ENCODE peak calls at places on chromosomes 11 and 22, in four cellular contexts. One of them, this sample, is unnamed.

GRCh38 chr11:2533642-2534115 is 88.9 kb downstream of the KCNQ1 start:
- DNase-seq in NCI-H524: no peak
- DNase-seq in immature natural killer cell: peak
- DNase-seq in right cardiac atrium: peak
- DNase-seq in this sample: no peak

GRCh38 chr22:25750569-25751173 is 8.7 kb downstream of the MYO18B start:
- DNase-seq in immature natural killer cell: no peak
- DNase-seq in right cardiac atrium: no peak
- DNase-seq in NCI-H524: peak
- DNase-seq in this sample: no peak

GRCh38 chr11:65555693-65556231 is 2.4 kb downstream of the LTBP3 start:
- DNase-seq in immature natural killer cell: no peak
- DNase-seq in NCI-H524: no peak
- DNase-seq in right cardiac atrium: peak
- DNase-seq in this sample: no peak

GRCh38 chr11:3093281-3094191 is 36.3 kb upstream of the CARS1 start:
- DNase-seq in right cardiac atrium: peak
- DNase-seq in NCI-H524: no peak
- DNase-seq in immature natural killer cell: no peak
- DNase-seq in this sample: no peak

GRCh38 chr22:38267086-38267485 is 5.7 kb downstream of the TMEM184B start:
- DNase-seq in NCI-H524: no peak
- DNase-seq in right cardiac atrium: peak
- DNase-seq in immature natural killer cell: peak
- DNase-seq in this sample: no peak

GRCh38 chr22:49505337-49506009 is 322.2 kb downstream of the BRD1 start:
- DNase-seq in right cardiac atrium: no peak
- DNase-seq in immature natural killer cell: no peak
- DNase-seq in NCI-H524: no peak
- DNase-seq in this sample: no peak

GRCh38 chr11:113991718-113992458 is 17.0 kb downstream of the HTR3A start:
- DNase-seq in immature natural killer cell: no peak
- DNase-seq in NCI-H524: peak
- DNase-seq in right cardiac atrium: no peak
- DNase-seq in this sample: no peak

GRCh38 chr22:49518436-49518970 is 309.2 kb downstream of the BRD1 start:
- DNase-seq in NCI-H524: no peak
- DNase-seq in immature natural killer cell: no peak
- DNase-seq in right cardiac atrium: no peak
- DNase-seq in this sample: no peak

GRCh38 chr11:10916674-10917073 is 58.8 kb upstream of the ZBED5 start:
- DNase-seq in right cardiac atrium: no peak
- DNase-seq in NCI-H524: no peak
- DNase-seq in immature natural killer cell: no peak
- DNase-seq in this sample: no peak

GRCh38 chr11:126280595-126280994 is 2.3 kb upstream of the TIRAP start:
- DNase-seq in NCI-H524: no peak
- DNase-seq in immature natural killer cell: no peak
- DNase-seq in right cardiac atrium: no peak
- DNase-seq in this sample: no peak

GRCh38 chr11:68269414-68270081 is 2.2 kb downstream of the C11orf24 start:
- DNase-seq in right cardiac atrium: no peak
- DNase-seq in immature natural killer cell: no peak
- DNase-seq in NCI-H524: no peak
- DNase-seq in this sample: no peak

GRCh38 chr22:19134176-19134831 is 3.2 kb downstream of the TSSK2 start:
- DNase-seq in right cardiac atrium: no peak
- DNase-seq in NCI-H524: no peak
- DNase-seq in immature natural killer cell: no peak
- DNase-seq in this sample: no peak

GRCh38 chr11:44619931-44620725 is 54.7 kb downstream of the CD82 start:
- DNase-seq in immature natural killer cell: no peak
- DNase-seq in NCI-H524: no peak
- DNase-seq in right cardiac atrium: peak
- DNase-seq in this sample: no peak

GRCh38 chr11:77658213-77659013 is 20.8 kb upstream of the CLNS1A start:
- DNase-seq in NCI-H524: no peak
- DNase-seq in immature natural killer cell: no peak
- DNase-seq in right cardiac atrium: no peak
- DNase-seq in this sample: no peak

GRCh38 chr11:106077609-106078517 is at the start of gene AASDHPPT:
- DNase-seq in right cardiac atrium: no peak
- DNase-seq in immature natural killer cell: no peak
- DNase-seq in NCI-H524: no peak
- DNase-seq in this sample: peak

GRCh38 chr11:66239998-66240780 is 28.2 kb upstream of the RAB1B start:
- DNase-seq in immature natural killer cell: no peak
- DNase-seq in right cardiac atrium: peak
- DNase-seq in NCI-H524: no peak
- DNase-seq in this sample: no peak

GRCh38 chr11:126076641-126077040 is 14.0 kb upstream of the CDON start:
- DNase-seq in immature natural killer cell: no peak
- DNase-seq in NCI-H524: no peak
- DNase-seq in right cardiac atrium: no peak
- DNase-seq in this sample: no peak

GRCh38 chr11:128422576-128423370 is 164.6 kb downstream of the ETS1 start:
- DNase-seq in right cardiac atrium: peak
- DNase-seq in immature natural killer cell: peak
- DNase-seq in NCI-H524: no peak
- DNase-seq in this sample: no peak

GRCh38 chr11:69135420-69136363 is 20.0 kb upstream of the SMIM38 start:
- DNase-seq in right cardiac atrium: no peak
- DNase-seq in NCI-H524: no peak
- DNase-seq in immature natural killer cell: no peak
- DNase-seq in this sample: no peak

GRCh38 chr22:32444068-32444467 is 20.2 kb downstream of the BPIFC start:
- DNase-seq in immature natural killer cell: no peak
- DNase-seq in right cardiac atrium: no peak
- DNase-seq in NCI-H524: peak
- DNase-seq in this sample: no peak

This sample was measured in NCI-H1930.